ENCODE peak calls at places on chromosomes 16 and 17, in six cellular contexts. One of them, this sample, is unnamed.
A peak's percentile ranks its signal among the peaks of the same experiment; 100 is the strongest.

GRCh38 chr17:66677201-66677981 is 157.5 kb upstream of the CACNG5 start:
- DNase-seq in neural crest cell: no peak
- DNase-seq in NCI-H774: no peak
- DNase-seq in AG09319: no peak
- DNase-seq in psoas muscle: no peak
- DNase-seq in memory B cell: no peak
- DNase-seq in this sample: no peak

GRCh38 chr17:3030096-3030495 is 33.3 kb downstream of the OR1D5 start:
- DNase-seq in NCI-H774: no peak
- DNase-seq in psoas muscle: peak; percentile 38
- DNase-seq in neural crest cell: no peak
- DNase-seq in memory B cell: no peak
- DNase-seq in AG09319: no peak
- DNase-seq in this sample: no peak

GRCh38 chr17:51289776-51290175 is 29.4 kb downstream of the UTP18 start:
- DNase-seq in neural crest cell: no peak
- DNase-seq in AG09319: no peak
- DNase-seq in NCI-H774: no peak
- DNase-seq in psoas muscle: no peak
- DNase-seq in memory B cell: no peak
- DNase-seq in this sample: no peak

GRCh38 chr17:40309031-40309937 is at the start of gene RARA:
- DNase-seq in NCI-H774: no peak
- DNase-seq in memory B cell: no peak
- DNase-seq in neural crest cell: peak; percentile 50
- DNase-seq in psoas muscle: peak; percentile 68
- DNase-seq in AG09319: no peak
- DNase-seq in this sample: peak; percentile 47

GRCh38 chr17:48104440-48104839 is 3.1 kb upstream of the SNX11 start:
- DNase-seq in AG09319: no peak
- DNase-seq in memory B cell: no peak
- DNase-seq in psoas muscle: no peak
- DNase-seq in NCI-H774: no peak
- DNase-seq in neural crest cell: no peak
- DNase-seq in this sample: no peak

GRCh38 chr16:85586360-85587145 is 26.6 kb upstream of the GSE1 start:
- DNase-seq in AG09319: no peak
- DNase-seq in memory B cell: no peak
- DNase-seq in neural crest cell: no peak
- DNase-seq in psoas muscle: peak; percentile 90
- DNase-seq in NCI-H774: no peak
- DNase-seq in this sample: no peak

GRCh38 chr17:67013891-67014290 is 30.5 kb upstream of the CACNG1 start:
- DNase-seq in AG09319: no peak
- DNase-seq in NCI-H774: no peak
- DNase-seq in memory B cell: no peak
- DNase-seq in psoas muscle: no peak
- DNase-seq in neural crest cell: no peak
- DNase-seq in this sample: no peak

GRCh38 chr16:88924834-88925539 is 52.0 kb downstream of the CBFA2T3 start:
- DNase-seq in NCI-H774: no peak
- DNase-seq in psoas muscle: peak; percentile 85
- DNase-seq in AG09319: peak; percentile 19
- DNase-seq in neural crest cell: no peak
- DNase-seq in memory B cell: peak; percentile 69
- DNase-seq in this sample: peak; percentile 67

GRCh38 chr17:72681844-72682243 is 410.6 kb downstream of the SLC39A11 start:
- DNase-seq in AG09319: no peak
- DNase-seq in NCI-H774: no peak
- DNase-seq in memory B cell: no peak
- DNase-seq in psoas muscle: no peak
- DNase-seq in neural crest cell: no peak
- DNase-seq in this sample: no peak